ENCODE peak calls at places on chromosomes 11 and 22, in four cellular contexts. R, X, D and M are unnamed samples. For H3K27me3, the result is how much of the 10 kb centered on the place peaks cover.

GRCh38 chr11:63622318-63622717 is 8.1 kb upstream of the PLAAT3 start:
- DNase-seq in R (peak), D (no peak), X (no peak), M (no peak)

GRCh38 chr22:48054596-48054995 is 1292.1 kb downstream of the TBC1D22A start:
- DNase-seq in D (no peak), R (no peak), X (no peak), M (no peak)

GRCh38 chr11:15336016-15336415 is 221.3 kb downstream of the INSC start:
- DNase-seq in D (no peak), X (no peak), R (no peak), M (no peak)

GRCh38 chr22:32660292-32660691 is 141.2 kb upstream of the TIMP3 start:
- DNase-seq in D (no peak), X (peak), R (peak), M (no peak)

GRCh38 chr11:78801161-78801884 is 226.7 kb upstream of the NARS2 start:
- DNase-seq in X (no peak), D (no peak), R (no peak), M (peak)

GRCh38 chr11:93497575-93497974 is 45.6 kb downstream of the SMCO4 start:
- DNase-seq in X (no peak), R (no peak), D (no peak), M (no peak)

GRCh38 chr11:45133871-45134270 is 12.6 kb upstream of the PRDM11 start:
- DNase-seq in D (no peak), X (no peak), R (no peak), M (no peak)

GRCh38 chr11:64774144-64774543 is 4.2 kb downstream of the SF1 start:
- DNase-seq in D (no peak), X (no peak), R (no peak), M (no peak)

GRCh38 chr11:1936072-1936780 is 10.9 kb upstream of the MRPL23 start:
- DNase-seq in X (no peak), R (no peak), D (no peak), M (no peak)

GRCh38 chr11:74449369-74449931 is 17.9 kb downstream of the KCNE3 start:
- DNase-seq in D (peak), X (peak), R (peak), M (peak)

GRCh38 chr22:50548046-50548912 is 2.6 kb downstream of the KLHDC7B start:
- DNase-seq in R (no peak), X (no peak), D (no peak), M (no peak)

DNA sequence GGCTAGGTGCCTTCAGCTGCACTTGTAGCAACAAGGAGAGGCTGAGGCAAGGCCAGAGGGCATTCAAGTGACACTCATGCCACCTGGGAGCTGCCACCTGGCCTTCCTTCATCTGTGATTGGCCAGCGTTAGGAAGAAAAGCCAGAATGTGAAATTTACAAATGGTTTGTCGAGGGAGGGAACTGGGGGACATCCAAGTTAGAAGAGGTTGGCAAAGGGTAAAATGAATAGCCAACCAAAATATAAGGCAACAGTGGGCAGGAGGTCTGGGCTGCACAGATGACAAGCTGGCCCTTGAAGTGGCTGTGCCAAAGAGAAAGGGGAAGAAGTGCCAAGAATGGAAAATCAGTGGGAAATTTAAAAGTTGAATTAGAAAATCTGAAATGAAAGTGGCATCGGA is 221.4 kb downstream of the C11orf91 start:
- DNase-seq in D (no peak), X (no peak), R (no peak), M (no peak)
- H3K27me3 ChIP-seq in D (under half), X (under half), R (under half), M (under half)

DNA sequence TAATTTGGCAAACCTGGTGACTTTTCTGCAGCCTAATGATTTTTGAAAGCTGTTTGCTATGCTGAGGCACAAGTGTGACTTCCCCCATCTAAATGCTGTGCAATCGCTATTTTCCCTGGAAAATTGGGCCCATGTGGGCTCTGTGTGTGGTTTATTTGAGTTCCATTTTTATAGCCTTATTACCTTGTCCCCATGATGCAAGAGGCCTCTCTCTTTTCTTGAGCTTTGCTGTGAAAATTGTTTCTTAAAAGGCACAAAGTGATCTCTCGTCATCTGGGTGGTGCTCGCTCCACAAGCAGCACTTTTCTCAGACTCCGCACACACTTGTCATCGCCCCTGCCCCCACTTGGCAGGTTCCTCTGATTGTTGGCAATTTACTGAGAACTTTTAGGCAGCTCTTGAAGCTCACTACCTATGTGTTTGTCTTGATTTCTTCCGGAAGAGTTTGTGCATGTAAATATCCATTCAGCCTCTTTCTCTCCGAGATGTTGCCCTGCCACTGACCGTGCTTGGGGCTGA is 24.9 kb downstream of the BMAL1 start:
- DNase-seq in X (no peak), D (no peak), R (no peak), M (no peak)
- TF ChIP-seq MYC in X (no peak), D (no peak), R (no peak), M (no peak)

DNA sequence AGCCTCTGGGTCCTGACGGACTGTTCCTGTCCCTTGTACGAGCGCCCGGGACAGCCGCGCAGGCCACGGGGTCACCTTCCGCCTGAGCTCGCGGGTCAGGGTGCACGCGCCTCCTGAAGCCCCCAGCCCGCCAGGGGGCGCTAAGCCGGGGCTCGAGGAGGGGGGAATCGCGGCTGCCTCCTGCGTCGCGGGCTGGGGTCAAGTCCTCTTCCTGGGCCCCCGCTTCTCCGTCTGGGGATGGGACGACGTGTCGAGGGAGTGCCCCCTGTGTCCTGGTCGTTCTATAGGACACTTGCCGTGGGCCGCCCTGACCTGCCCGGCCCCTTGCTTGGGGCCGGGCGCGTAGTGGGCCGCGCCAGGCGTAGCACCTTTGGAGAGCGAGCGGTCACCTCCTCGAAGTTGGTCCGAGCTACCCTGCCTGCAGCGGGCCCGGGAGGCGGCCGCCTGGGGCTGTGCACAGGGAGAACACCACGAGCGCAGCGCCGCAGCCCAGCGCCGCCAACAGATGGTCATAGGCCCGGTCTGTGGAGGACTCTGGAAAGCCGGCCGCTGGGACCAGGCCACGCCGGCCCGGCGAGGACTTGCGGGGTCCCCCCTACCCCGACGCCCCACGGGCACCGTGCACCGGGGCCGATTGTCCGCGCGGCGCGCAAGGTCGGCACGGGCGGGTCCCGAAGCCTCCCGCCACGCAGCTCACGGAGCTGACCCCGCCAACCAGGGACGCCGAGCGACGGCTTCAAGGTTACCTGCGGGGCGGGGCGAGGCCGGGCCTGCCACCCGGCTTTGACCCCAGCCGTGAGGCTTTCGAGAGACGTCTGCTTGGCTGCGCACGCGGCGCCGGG is 2.7 kb upstream of the WNT11 start:
- DNase-seq in X (no peak), D (no peak), R (peak), M (peak)
- H3K9ac ChIP-seq in X (no peak), D (no peak), R (peak), M (no peak)

DNA sequence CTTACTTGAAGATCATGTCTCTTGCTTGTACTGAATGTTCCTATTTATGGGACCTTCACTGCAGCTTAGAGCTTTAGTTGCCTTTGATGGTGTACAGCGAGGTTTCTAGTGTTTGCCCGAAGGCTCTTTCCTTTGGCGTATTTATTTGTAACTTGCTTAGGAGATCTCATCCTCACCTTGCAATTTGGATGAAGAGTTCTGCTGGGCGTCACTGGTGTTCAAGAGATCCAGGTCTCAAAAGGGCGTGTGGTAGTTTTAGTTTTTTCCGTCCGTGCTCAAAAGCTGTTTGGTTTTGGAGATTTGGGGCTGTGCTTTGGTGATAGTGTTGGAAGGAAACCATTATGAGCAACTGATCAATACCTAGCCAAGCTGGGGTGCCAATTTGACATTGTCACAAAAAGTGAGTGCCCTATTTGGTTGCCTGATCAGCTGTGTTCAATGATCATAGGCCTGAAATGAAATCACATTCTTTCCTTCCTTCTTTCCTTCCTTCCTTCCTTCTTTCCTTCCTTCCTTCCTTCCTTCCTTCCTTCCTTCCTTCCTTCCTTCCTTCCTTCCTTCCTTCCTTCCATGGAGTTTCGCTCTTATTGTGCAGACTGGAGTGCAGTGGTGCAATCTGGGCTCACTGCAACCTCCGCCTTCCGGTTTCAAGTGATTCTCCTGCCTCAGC is 69.7 kb upstream of the GRAMD1B start:
- DNase-seq in R (no peak), X (no peak), D (no peak), M (no peak)
- H3K27me3 ChIP-seq in R (under half), X (under half), D (under half), M (under half)

GRCh38 chr11:72747456-72747855 is 4.8 kb downstream of the ARAP1 start:
- DNase-seq in R (no peak), X (no peak), D (no peak), M (no peak)

GRCh38 chr11:72745925-72746550 is 6.2 kb downstream of the ARAP1 start:
- DNase-seq in X (no peak), D (no peak), R (no peak), M (no peak)

GRCh38 chr11:72744474-72744873 is 7.7 kb downstream of the ARAP1 start:
- DNase-seq in X (no peak), D (no peak), R (no peak), M (no peak)

GRCh38 chr11:72745511-72745910 is 6.7 kb downstream of the ARAP1 start:
- DNase-seq in D (no peak), R (no peak), X (no peak), M (no peak)

GRCh38 chr11:72746821-72747220 is 5.4 kb downstream of the ARAP1 start:
- DNase-seq in X (no peak), D (no peak), R (no peak), M (no peak)
- TF ChIP-seq MYC in X (no peak), D (no peak), R (no peak), M (no peak)

DNA sequence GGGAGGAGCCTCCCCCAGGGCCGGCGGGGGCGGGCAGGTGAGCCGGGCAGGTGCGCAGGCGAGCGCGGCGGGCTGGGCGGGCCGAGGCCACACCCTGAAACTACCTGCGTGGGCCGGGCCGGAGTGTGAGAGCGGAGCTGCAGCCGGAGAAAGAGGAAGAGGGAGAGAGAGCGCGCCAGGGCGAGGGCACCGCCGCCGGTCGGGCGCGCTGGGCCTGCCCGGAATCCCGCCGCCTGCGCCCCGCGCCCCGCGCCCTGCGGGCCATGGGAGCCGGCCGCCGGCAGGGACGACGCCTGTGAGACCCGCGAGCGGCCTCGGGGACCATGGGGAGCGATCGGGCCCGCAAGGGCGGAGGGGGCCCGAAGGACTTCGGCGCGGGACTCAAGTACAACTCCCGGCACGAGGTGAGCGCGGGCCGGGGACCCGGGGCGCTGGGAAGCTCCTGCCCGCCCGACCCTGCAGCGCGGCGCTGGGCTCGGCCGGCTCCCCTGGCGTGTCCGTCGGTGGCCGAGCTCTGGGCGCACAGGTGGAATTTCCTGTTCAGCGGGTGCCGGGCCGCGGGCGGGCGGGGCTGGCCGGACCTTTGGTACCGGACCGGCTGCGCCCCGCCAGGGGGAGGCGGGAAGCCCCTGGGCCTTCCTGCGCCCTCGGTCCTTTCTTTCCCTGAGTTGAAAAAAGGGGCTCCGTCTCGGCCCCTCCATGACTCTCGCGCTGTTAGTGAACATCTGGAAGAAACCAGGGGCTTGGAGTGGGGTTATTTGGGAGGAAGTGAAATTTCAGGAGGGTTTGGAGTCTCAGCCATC is at the start of gene ST14:
- DNase-seq in R (no peak), X (no peak), D (no peak), M (no peak)
- H3K9ac ChIP-seq in R (no peak), X (no peak), D (peak), M (no peak)

DNA sequence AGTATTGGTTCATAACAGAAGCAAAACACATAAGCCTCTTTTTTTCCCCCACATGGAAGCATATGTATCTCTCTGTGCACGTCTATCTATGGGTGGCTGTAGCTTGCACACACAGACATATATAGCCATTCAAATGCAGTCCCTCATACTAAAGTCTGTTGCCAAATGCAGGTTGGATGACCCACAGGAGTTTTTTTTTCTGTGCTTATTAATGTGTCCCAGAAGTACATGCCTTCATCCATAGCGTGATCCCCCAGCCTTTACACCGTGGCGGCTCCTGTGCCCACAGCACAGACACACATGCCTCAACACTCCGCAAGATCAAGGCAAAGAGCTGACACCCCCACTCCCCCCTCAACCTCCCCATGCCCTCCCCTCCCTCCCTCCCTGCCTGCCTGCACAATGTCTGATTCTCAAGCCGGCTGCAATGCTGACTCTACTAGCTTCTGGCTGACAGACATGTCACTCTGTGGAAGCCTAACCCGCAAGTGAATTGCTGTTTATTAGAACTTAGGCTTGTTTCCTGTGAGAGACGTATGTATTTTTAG is 2.3 kb downstream of the CACNG2 start:
- DNase-seq in R (no peak), X (no peak), D (no peak), M (no peak)
- H3K27me3 ChIP-seq in R (under half), X (under half), D (under half), M (under half)

DNA sequence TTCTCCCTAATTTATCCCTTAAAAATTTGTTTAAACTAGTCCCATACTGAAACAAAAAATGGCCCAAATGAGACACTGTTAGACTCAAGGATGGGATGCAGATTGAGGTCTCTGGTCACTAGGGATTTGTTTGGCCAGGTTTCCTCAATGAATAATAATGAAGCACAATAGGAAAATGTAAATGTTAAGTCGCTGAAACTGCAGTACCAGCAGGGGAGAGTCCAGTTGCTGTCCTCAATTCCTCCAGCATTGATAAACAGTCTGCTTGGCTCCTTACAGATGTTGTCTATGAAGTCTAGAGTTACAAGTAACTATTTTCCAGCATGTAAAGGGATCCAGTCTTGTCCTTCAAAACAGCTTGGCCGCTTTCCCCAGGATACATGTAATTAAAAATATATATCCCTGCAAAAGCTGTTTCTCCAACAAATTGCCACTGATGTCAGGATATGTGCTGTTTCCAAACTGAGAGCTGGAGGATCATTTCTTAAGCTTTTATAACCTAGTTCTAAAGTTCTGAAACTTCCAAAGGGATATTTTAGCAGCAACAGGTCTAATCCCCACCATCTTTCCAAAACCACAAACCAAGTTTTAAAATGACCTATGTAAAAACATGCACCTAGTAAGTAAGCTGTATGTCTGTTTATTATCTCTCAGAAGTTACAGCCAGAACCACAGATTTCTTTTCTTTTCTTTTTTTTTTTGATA is 2.1 kb downstream of the FZD4 start:
- DNase-seq in X (no peak), D (no peak), R (no peak), M (peak)
- TF ChIP-seq MYC in X (no peak), D (no peak), R (no peak), M (no peak)